ENCODE peak calls at places on chromosomes 2 and 18, in four cellular contexts. One of them, this sample, is unnamed.
A peak's percentile ranks its signal among the peaks of the same experiment; 100 is the strongest.

GRCh38 chr2:173090291-173090877 is 14.7 kb downstream of the MAP3K20 start:
- DNase-seq in adipocyte: peak; percentile 77
- DNase-seq in GM12865: no peak
- DNase-seq in activated CD4-positive, alpha-beta T cell treated with anti-CD3 and anti-CD28 coated beads, Interleukin-2, amount 10 ng/mL, durations not matched to agents 7 days and 5 days: no peak
- DNase-seq in this sample: no peak

GRCh38 chr2:215784371-215784783 is 229.0 kb downstream of the MREG start:
- DNase-seq in adipocyte: peak; percentile 97
- DNase-seq in GM12865: no peak
- DNase-seq in activated CD4-positive, alpha-beta T cell treated with anti-CD3 and anti-CD28 coated beads, Interleukin-2, amount 10 ng/mL, durations not matched to agents 7 days and 5 days: no peak
- DNase-seq in this sample: no peak

GRCh38 chr2:30225131-30225762 is 6.1 kb upstream of the LBH start:
- DNase-seq in adipocyte: peak; percentile 74
- DNase-seq in GM12865: peak; percentile 76
- DNase-seq in activated CD4-positive, alpha-beta T cell treated with anti-CD3 and anti-CD28 coated beads, Interleukin-2, amount 10 ng/mL, durations not matched to agents 7 days and 5 days: peak; percentile 66
- DNase-seq in this sample: no peak

GRCh38 chr2:46032996-46033395 is 264.2 kb upstream of the EPAS1 start:
- DNase-seq in adipocyte: no peak
- DNase-seq in GM12865: peak; percentile 32
- DNase-seq in activated CD4-positive, alpha-beta T cell treated with anti-CD3 and anti-CD28 coated beads, Interleukin-2, amount 10 ng/mL, durations not matched to agents 7 days and 5 days: peak; percentile 14
- DNase-seq in this sample: peak; percentile 12

GRCh38 chr2:121810959-121811853 is 55.8 kb downstream of the TSN start:
- DNase-seq in adipocyte: peak; percentile 82
- DNase-seq in GM12865: peak; percentile 54
- DNase-seq in activated CD4-positive, alpha-beta T cell treated with anti-CD3 and anti-CD28 coated beads, Interleukin-2, amount 10 ng/mL, durations not matched to agents 7 days and 5 days: peak; percentile 9
- DNase-seq in this sample: no peak

GRCh38 chr2:129443235-129443884 is 536.1 kb upstream of the RAB6C start:
- DNase-seq in adipocyte: no peak
- DNase-seq in GM12865: no peak
- DNase-seq in activated CD4-positive, alpha-beta T cell treated with anti-CD3 and anti-CD28 coated beads, Interleukin-2, amount 10 ng/mL, durations not matched to agents 7 days and 5 days: no peak
- DNase-seq in this sample: no peak

GRCh38 chr2:162629085-162629484 is 209.5 kb downstream of the KCNH7 start:
- DNase-seq in adipocyte: no peak
- DNase-seq in GM12865: no peak
- DNase-seq in activated CD4-positive, alpha-beta T cell treated with anti-CD3 and anti-CD28 coated beads, Interleukin-2, amount 10 ng/mL, durations not matched to agents 7 days and 5 days: no peak
- DNase-seq in this sample: no peak

GRCh38 chr2:210593166-210593565 is 36.8 kb downstream of the CPS1 start:
- DNase-seq in adipocyte: peak; percentile 14
- DNase-seq in GM12865: no peak
- DNase-seq in activated CD4-positive, alpha-beta T cell treated with anti-CD3 and anti-CD28 coated beads, Interleukin-2, amount 10 ng/mL, durations not matched to agents 7 days and 5 days: no peak
- DNase-seq in this sample: no peak

GRCh38 chr2:234710587-234710986 is 213.7 kb upstream of the ARL4C start:
- DNase-seq in adipocyte: no peak
- DNase-seq in GM12865: no peak
- DNase-seq in activated CD4-positive, alpha-beta T cell treated with anti-CD3 and anti-CD28 coated beads, Interleukin-2, amount 10 ng/mL, durations not matched to agents 7 days and 5 days: no peak
- DNase-seq in this sample: no peak

GRCh38 chr18:9796933-9797549 is 88.7 kb upstream of the TXNDC2 start:
- DNase-seq in adipocyte: no peak
- DNase-seq in GM12865: no peak
- DNase-seq in activated CD4-positive, alpha-beta T cell treated with anti-CD3 and anti-CD28 coated beads, Interleukin-2, amount 10 ng/mL, durations not matched to agents 7 days and 5 days: no peak
- DNase-seq in this sample: no peak